ENCODE peak calls at places on chromosome 14, in five cellular contexts. F is ascending aorta, J is adrenal gland, R is fibroblast of lung, O is heart left ventricle. D is an unnamed sample.

GRCh38 chr14:60356921-60357550 is 108.0 kb downstream of the PPM1A start:
- DNase-seq in F (no peak), O (no peak), R (no peak), J (no peak), D (no peak)

GRCh38 chr14:72643317-72643801 is 250.5 kb downstream of the DPF3 start:
- DNase-seq in O (peak; percentile 34), R (peak; percentile 96), J (peak; percentile 61), F (no peak), D (peak; percentile 22)

GRCh38 chr14:27528328-27528727 is 930.5 kb upstream of the NOVA1 start:
- DNase-seq in F (no peak), O (no peak), R (peak; percentile 9), J (no peak), D (no peak)

GRCh38 chr14:106802413-106803364 is 1276.3 kb downstream of the TMEM121 start:
- DNase-seq in R (no peak), F (no peak), J (no peak), O (no peak), D (no peak)

GRCh38 chr14:89196561-89196960 is 220.5 kb downstream of the FOXN3 start:
- DNase-seq in R (no peak), F (no peak), O (no peak), J (no peak), D (no peak)

GRCh38 chr14:101945171-101945570 is 19.2 kb upstream of the DYNC1H1 start:
- DNase-seq in R (no peak), F (no peak), O (no peak), J (no peak), D (no peak)

GRCh38 chr14:52286659-52287649 is 19.5 kb downstream of the PTGDR start:
- DNase-seq in O (no peak), R (no peak), F (no peak), J (no peak), D (no peak)

GRCh38 chr14:106209745-106210144 is 683.4 kb downstream of the TMEM121 start:
- DNase-seq in O (no peak), J (no peak), F (no peak), R (no peak), D (no peak)

GRCh38 chr14:58898655-58899316 is 261.0 kb downstream of the DACT1 start:
- DNase-seq in O (no peak), F (no peak), R (peak; percentile 89), J (peak; percentile 19), D (no peak)

GRCh38 chr14:33362934-33363333 is 424.3 kb downstream of the NPAS3 start:
- DNase-seq in R (no peak), O (no peak), F (no peak), J (no peak), D (no peak)

GRCh38 chr14:68020999-68021663 is 201.6 kb downstream of the RAD51B start:
- DNase-seq in J (no peak), R (no peak), F (no peak), O (no peak), D (no peak)

GRCh38 chr14:77124345-77125274 is 17.0 kb downstream of the ZDHHC22 start:
- DNase-seq in O (peak; percentile 51), R (peak; percentile 27), F (peak; percentile 75), J (peak; percentile 46), D (peak; percentile 74)

GRCh38 chr14:81436296-81437138 is 36.4 kb upstream of the STON2 start:
- DNase-seq in O (peak; percentile 81), R (peak; percentile 50), F (peak; percentile 78), J (peak; percentile 73), D (peak; percentile 81)

GRCh38 chr14:42624980-42625761 is 1018.5 kb downstream of the LRFN5 start:
- DNase-seq in F (no peak), R (no peak), J (no peak), O (no peak), D (no peak)

GRCh38 chr14:38125484-38125912 is 82.2 kb upstream of the SSTR1 start:
- DNase-seq in R (no peak), J (no peak), O (no peak), F (no peak), D (no peak)

GRCh38 chr14:52327374-52328226 is 13.5 kb downstream of the PTGER2 start:
- DNase-seq in O (no peak), F (no peak), J (no peak), R (peak; percentile 82), D (no peak)

GRCh38 chr14:101228949-101229541 is 325.5 kb upstream of the RTL1 start:
- DNase-seq in R (no peak), F (peak; percentile 44), O (peak; percentile 8), J (no peak), D (no peak)

GRCh38 chr14:94079891-94080605 is 954 bp downstream of the DDX24 start:
- DNase-seq in J (no peak), O (no peak), F (no peak), R (peak; percentile 42), D (no peak)

GRCh38 chr14:42299692-42300091 is 693.0 kb downstream of the LRFN5 start:
- DNase-seq in F (no peak), J (no peak), R (no peak), O (no peak), D (no peak)

GRCh38 chr14:60561845-60562746 is 53.1 kb downstream of the SIX6 start:
- DNase-seq in F (peak; percentile 78), R (peak; percentile 84), J (peak; percentile 29), O (peak; percentile 36), D (peak; percentile 67)

GRCh38 chr14:61186793-61187641 is 94.1 kb downstream of the TMEM30B start:
- DNase-seq in R (peak; percentile 33), O (no peak), J (no peak), F (no peak), D (peak; percentile 39)

GRCh38 chr14:29664515-29664914 is 263.1 kb downstream of the PRKD1 start:
- DNase-seq in O (no peak), F (no peak), J (no peak), R (no peak), D (no peak)

GRCh38 chr14:82431031-82431430 is 897.4 kb upstream of the SEL1L start:
- DNase-seq in R (no peak), J (no peak), O (no peak), F (no peak), D (no peak)

GRCh38 chr14:64636208-64636979 is 67.8 kb upstream of the PLEKHG3 start:
- DNase-seq in F (peak; percentile 83), O (peak; percentile 73), J (peak; percentile 67), R (peak; percentile 68), D (peak; percentile 78)

GRCh38 chr14:49623941-49624806 is 3.6 kb downstream of the MGAT2 start:
- DNase-seq in O (no peak), F (no peak), J (no peak), R (no peak), D (no peak)

GRCh38 chr14:74501135-74501614 is 7.6 kb downstream of the ISCA2 start:
- DNase-seq in O (peak; percentile 49), J (peak; percentile 88), F (peak; percentile 82), R (peak; percentile 82), D (peak; percentile 88)

GRCh38 chr14:84209021-84209420 is 1320.9 kb upstream of the FLRT2 start:
- DNase-seq in F (no peak), R (no peak), J (no peak), O (no peak), D (no peak)

GRCh38 chr14:90489916-90490726 is 93.3 kb downstream of the CALM1 start:
- DNase-seq in J (no peak), O (no peak), F (no peak), R (no peak), D (no peak)

GRCh38 chr14:32076278-32077080 is 625 bp upstream of the ARHGAP5 start:
- DNase-seq in J (peak; percentile 97), F (peak; percentile 98), O (peak; percentile 97), R (peak; percentile 96), D (peak; percentile 96)

GRCh38 chr14:32078794-32079663 is 1.9 kb downstream of the ARHGAP5 start:
- DNase-seq in F (no peak), J (no peak), O (no peak), R (peak; percentile 22), D (no peak)

GRCh38 chr14:32075636-32076277 is 1.3 kb upstream of the ARHGAP5 start:
- DNase-seq in F (peak; percentile 82), J (peak; percentile 64), O (peak; percentile 60), R (peak; percentile 31), D (peak; percentile 51)

GRCh38 chr14:32078030-32078793 is 1.1 kb downstream of the ARHGAP5 start:
- DNase-seq in R (peak; percentile 55), J (peak; percentile 35), F (peak; percentile 63), O (peak; percentile 32), D (peak; percentile 71)

DNA sequence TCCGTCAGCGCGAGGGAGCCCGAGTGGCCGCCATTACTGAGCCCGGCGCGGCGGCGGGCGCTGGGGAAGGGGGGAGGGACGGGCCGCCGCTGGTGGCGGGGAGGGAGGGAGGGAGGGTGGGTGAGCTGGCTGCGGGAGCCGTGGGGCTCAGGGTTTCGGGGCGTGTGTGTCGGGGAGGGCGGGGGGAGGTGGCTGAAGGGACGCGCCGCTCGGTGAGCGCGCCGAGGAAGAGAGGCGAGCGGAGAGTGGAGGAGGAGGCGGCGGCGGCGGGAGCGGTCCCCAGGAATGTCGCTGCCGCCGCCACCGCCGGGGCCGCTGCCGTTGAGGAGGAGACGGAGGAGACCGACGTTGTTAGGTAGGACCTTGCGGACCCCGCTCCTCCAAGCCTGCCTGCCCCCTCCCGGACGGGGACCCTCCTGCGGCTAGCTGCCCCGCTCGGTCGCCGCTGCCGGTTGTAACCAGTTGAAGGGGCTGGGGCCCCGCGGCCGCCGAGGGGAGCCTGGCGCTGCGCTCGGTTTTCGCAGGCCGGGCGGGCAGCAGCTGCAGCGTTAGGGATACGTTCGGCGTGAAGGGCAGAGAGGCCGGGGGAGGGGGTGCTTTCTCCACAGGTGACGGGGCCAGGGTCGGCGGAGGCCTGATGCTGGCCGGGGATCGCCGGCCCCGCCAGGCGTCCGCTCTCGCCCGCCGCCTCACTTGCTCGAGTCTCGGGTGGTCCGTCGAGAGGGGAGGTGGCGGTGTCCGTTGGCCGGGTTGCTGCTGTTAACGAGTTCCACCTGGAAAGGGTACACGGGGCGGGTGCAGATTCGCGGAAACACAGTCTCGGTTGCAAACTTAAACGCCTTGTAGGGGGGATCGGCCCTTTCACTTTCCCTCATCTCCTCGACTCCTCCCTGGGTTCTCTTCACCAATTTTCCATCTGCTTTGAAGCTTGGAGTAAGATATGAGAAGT is at the start of gene ARHGAP5:
- DNase-seq in O (no peak), F (peak; percentile 68), J (no peak), R (peak; percentile 37), D (peak; percentile 54)
- TF ChIP-seq CTCF in O (peak; percentile 16), F (peak; percentile 7), J (peak; percentile 32), R (peak; percentile 7), D (no peak)

GRCh38 chr14:95523818-95524448 is 7.5 kb upstream of the SYNE3 start:
- DNase-seq in O (no peak), R (peak; percentile 90), J (no peak), F (peak; percentile 60), D (no peak)
- H3K4me3 ChIP-seq in O (no peak overlapping the region), R (no peak overlapping the region), J (no peak overlapping the region), F (no peak overlapping the region), D (no peak overlapping the region)

DNA sequence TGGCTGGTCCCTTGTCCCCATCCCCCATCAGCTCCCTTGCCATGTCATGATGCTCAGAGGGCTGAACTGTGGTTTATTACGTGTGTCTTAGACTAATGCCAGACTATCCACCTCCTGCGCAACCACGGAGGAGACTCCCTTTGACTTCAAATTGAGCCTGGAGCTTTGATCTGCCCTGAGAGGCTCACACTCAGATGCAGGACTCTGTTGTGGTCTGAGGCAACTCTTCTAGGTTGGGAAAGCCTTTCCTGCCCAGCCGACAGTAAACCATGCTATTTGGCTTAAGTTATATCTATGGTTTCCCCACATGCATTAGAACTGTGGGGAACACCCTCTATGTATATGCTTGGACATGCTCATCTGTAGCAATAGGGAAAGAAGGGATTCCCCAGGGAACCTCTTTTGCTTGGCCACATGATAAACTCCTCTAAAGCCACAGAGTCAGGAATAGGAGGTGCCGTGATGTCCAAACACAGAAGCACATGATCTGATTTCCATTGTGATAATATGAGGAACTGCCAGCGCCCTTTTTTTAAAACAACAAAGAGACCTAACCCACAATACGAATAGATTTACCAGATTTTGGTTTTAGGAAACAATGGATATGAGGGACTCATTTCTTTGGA is 11.1 kb upstream of the LGALS3 start:
- DNase-seq in F (no peak), R (no peak), O (no peak), J (no peak), D (no peak)
- H3K4me1 ChIP-seq in F (peaks cover 6% of the 10 kb centered on the region), R (peaks cover 7% of the 10 kb centered on the region), O (peaks cover 16% of the 10 kb centered on the region), J (peaks cover 35% of the 10 kb centered on the region), D (peaks cover 66% of the 10 kb centered on the region)

GRCh38 chr14:92677087-92677668 is 71.2 kb downstream of the LGMN start:
- DNase-seq in J (no peak), O (no peak), R (no peak), F (no peak), D (no peak)
- TF ChIP-seq CTCF in J (no peak), O (no peak), R (no peak), F (no peak), D (no peak)